ENCODE peak calls at places on chromosomes 4 and X, in six cellular contexts. G is NCI-H1417, I is NCI-H1930, W is NCI-H1105 treated with DMSO at 0.1 percent for 48 hours, Z is fibroblast of lung, T is psoas muscle. H is an unnamed sample.

GRCh38 chr4:52939325-52939724 is 77.2 kb downstream of the RASL11B start:
- DNase-seq in G (no peak), W (no peak), I (no peak), T (no peak), Z (no peak), H (no peak)

GRCh38 chrX:118459494-118459893 is 36.1 kb upstream of the DOCK11 start:
- DNase-seq in I (no peak), Z (peak; percentile 66), T (no peak), W (peak; percentile 11), G (peak; percentile 11), H (no peak)

GRCh38 chrX:6203462-6204215 is 25.0 kb downstream of the NLGN4X start:
- DNase-seq in W (no peak), T (no peak), Z (no peak), G (no peak), I (no peak), H (no peak)

GRCh38 chrX:71163010-71163409 is 18.4 kb downstream of the NLGN3 start:
- DNase-seq in I (no peak), Z (no peak), G (peak; percentile 69), W (no peak), T (no peak), H (no peak)

GRCh38 chrX:39996561-39996960 is 101.2 kb downstream of the BCOR start:
- DNase-seq in T (no peak), W (no peak), G (no peak), I (no peak), Z (no peak), H (no peak)

GRCh38 chrX:115694028-115694427 is 133.1 kb downstream of the PLS3 start:
- DNase-seq in I (no peak), G (no peak), Z (no peak), W (no peak), T (no peak), H (no peak)

GRCh38 chrX:10158279-10158939 is 1.6 kb downstream of the CLCN4 start:
- DNase-seq in G (peak; percentile 70), Z (no peak), T (peak; percentile 35), W (peak; percentile 34), I (peak; percentile 29), H (no peak)

GRCh38 chr4:173301518-173302201 is 32.5 kb downstream of the HMGB2 start:
- DNase-seq in Z (peak; percentile 82), I (no peak), W (peak; percentile 15), G (no peak), T (no peak), H (no peak)

GRCh38 chr4:1244978-1245471 is 3.9 kb downstream of the CTBP1 start:
- DNase-seq in I (no peak), G (no peak), W (no peak), T (peak; percentile 12), Z (no peak), H (no peak)

GRCh38 chrX:53639257-53639656 is 47.3 kb downstream of the HUWE1 start:
- DNase-seq in G (no peak), I (no peak), Z (no peak), W (no peak), T (no peak), H (no peak)